ENCODE peak calls at places on chromosomes 12 and 14, in five cellular contexts. P, J, E, Q and W are unnamed samples.

GRCh38 chr14:20343092-20343854 is at the start of gene PARP2:
- DNase-seq in E (peak), J (peak), Q (peak), P (peak), W (peak)

GRCh38 chr12:111437816-111438454 is 32.2 kb downstream of the SH2B3 start:
- DNase-seq in E (no peak), J (no peak), P (no peak), Q (no peak), W (no peak)

GRCh38 chr14:36515105-36515593 is 4.9 kb downstream of the NKX2-1 start:
- DNase-seq in E (peak), J (no peak), P (no peak), Q (no peak), W (no peak)

GRCh38 chr12:89733579-89734201 is 25.1 kb upstream of the ATP2B1 start:
- DNase-seq in P (no peak), E (no peak), J (no peak), Q (no peak), W (no peak)

GRCh38 chr14:61531741-61532505 is 163.4 kb upstream of the HIF1A start:
- DNase-seq in E (no peak), J (no peak), P (no peak), Q (no peak), W (no peak)

GRCh38 chr14:75604979-75605825 is 26.8 kb downstream of the FLVCR2 start:
- DNase-seq in P (peak), E (no peak), Q (no peak), J (no peak), W (no peak)

GRCh38 chr14:90535556-90535930 is 138.7 kb downstream of the CALM1 start:
- DNase-seq in E (no peak), J (no peak), Q (no peak), P (no peak), W (no peak)

GRCh38 chr14:75298187-75298985 is 19.8 kb downstream of the FOS start:
- DNase-seq in J (no peak), E (no peak), Q (no peak), P (peak), W (no peak)

GRCh38 chr12:98229539-98229921 is 285.9 kb upstream of the TMPO start:
- DNase-seq in E (no peak), Q (no peak), P (no peak), J (no peak), W (no peak)

GRCh38 chr12:3200032-3200617 is 122.9 kb downstream of the TSPAN9 start:
- DNase-seq in J (no peak), Q (no peak), P (no peak), E (peak), W (no peak)

GRCh38 chr12:109783965-109784244 is 49.3 kb downstream of the TRPV4 start:
- DNase-seq in P (no peak), J (no peak), E (no peak), Q (no peak), W (no peak)

GRCh38 chr12:110312581-110313360 is 31.7 kb downstream of the ATP2A2 start:
- DNase-seq in J (no peak), P (no peak), E (no peak), Q (no peak), W (no peak)

GRCh38 chr12:10409387-10409786 is at the start of gene KLRC4:
- DNase-seq in E (no peak), Q (no peak), J (no peak), P (no peak), W (peak)

GRCh38 chr12:11840350-11840749 is 190.9 kb downstream of the ETV6 start:
- DNase-seq in Q (no peak), J (no peak), P (no peak), E (no peak), W (no peak)

GRCh38 chr12:51915003-51915625 is 7.8 kb downstream of the ACVRL1 start:
- DNase-seq in E (peak), Q (no peak), P (peak), J (no peak), W (no peak)

GRCh38 chr12:109255377-109255776 is 53.7 kb downstream of the FOXN4 start:
- DNase-seq in J (peak), P (peak), Q (no peak), E (no peak), W (no peak)

GRCh38 chr12:124837958-124838803 is 25.5 kb downstream of the SCARB1 start:
- DNase-seq in Q (no peak), P (no peak), E (peak), J (peak), W (peak)

GRCh38 chr12:26723379-26724308 is 109.3 kb downstream of the ITPR2 start:
- DNase-seq in E (no peak), Q (no peak), P (no peak), J (no peak), W (no peak)

GRCh38 chr14:68364823-68365222 is 428.0 kb downstream of the ZFP36L1 start:
- DNase-seq in J (no peak), P (no peak), E (no peak), Q (no peak), W (no peak)

GRCh38 chr14:74579447-74580274 is 32.4 kb downstream of the LTBP2 start:
- DNase-seq in Q (no peak), J (peak), P (no peak), E (no peak), W (peak)

GRCh38 chr14:68598621-68599447 is 194.0 kb downstream of the ZFP36L1 start:
- DNase-seq in P (no peak), Q (no peak), J (peak), E (no peak), W (peak)

GRCh38 chr12:65280306-65280705 is 1.8 kb downstream of the MSRB3 start:
- DNase-seq in J (no peak), P (no peak), Q (no peak), E (no peak), W (no peak)

GRCh38 chr12:31517994-31518393 is 72.9 kb downstream of the DENND5B start:
- DNase-seq in Q (no peak), P (no peak), J (no peak), E (no peak), W (no peak)

GRCh38 chr14:41385787-41386186 is 220.9 kb upstream of the LRFN5 start:
- DNase-seq in E (no peak), J (no peak), P (no peak), Q (no peak), W (no peak)

GRCh38 chr12:71124833-71125460 is 32.9 kb downstream of the TSPAN8 start:
- DNase-seq in J (peak), Q (no peak), E (no peak), P (no peak), W (no peak)

GRCh38 chr12:44015333-44015941 is 179.6 kb downstream of the TMEM117 start:
- DNase-seq in Q (peak), J (peak), E (peak), P (peak), W (peak)

GRCh38 chr12:2264622-2265306 is 212.0 kb downstream of the CACNA1C start:
- DNase-seq in E (no peak), Q (no peak), P (no peak), J (no peak), W (no peak)

GRCh38 chr12:100365411-100365810 is 8.5 kb downstream of the SLC17A8 start:
- DNase-seq in P (no peak), E (no peak), Q (no peak), J (no peak), W (no peak)

GRCh38 chr14:79580414-79580813 is 630.9 kb downstream of the DIO2 start:
- DNase-seq in P (no peak), Q (no peak), E (no peak), J (no peak), W (no peak)

GRCh38 chr14:79583738-79584405 is 627.4 kb downstream of the DIO2 start:
- DNase-seq in E (no peak), J (no peak), Q (no peak), P (no peak), W (no peak)

GRCh38 chr14:79581912-79582576 is 629.3 kb downstream of the DIO2 start:
- DNase-seq in P (no peak), J (no peak), E (no peak), Q (no peak), W (no peak)

GRCh38 chr14:79578470-79578869 is 632.8 kb downstream of the DIO2 start:
- DNase-seq in J (no peak), E (no peak), Q (no peak), P (no peak), W (no peak)

GRCh38 chr14:79580908-79581307 is 630.4 kb downstream of the DIO2 start:
- DNase-seq in J (no peak), Q (no peak), E (no peak), P (no peak), W (no peak)
- TF ChIP-seq ZBTB33 in J (no peak), Q (no peak), E (no peak), P (no peak), W (no peak)

DNA sequence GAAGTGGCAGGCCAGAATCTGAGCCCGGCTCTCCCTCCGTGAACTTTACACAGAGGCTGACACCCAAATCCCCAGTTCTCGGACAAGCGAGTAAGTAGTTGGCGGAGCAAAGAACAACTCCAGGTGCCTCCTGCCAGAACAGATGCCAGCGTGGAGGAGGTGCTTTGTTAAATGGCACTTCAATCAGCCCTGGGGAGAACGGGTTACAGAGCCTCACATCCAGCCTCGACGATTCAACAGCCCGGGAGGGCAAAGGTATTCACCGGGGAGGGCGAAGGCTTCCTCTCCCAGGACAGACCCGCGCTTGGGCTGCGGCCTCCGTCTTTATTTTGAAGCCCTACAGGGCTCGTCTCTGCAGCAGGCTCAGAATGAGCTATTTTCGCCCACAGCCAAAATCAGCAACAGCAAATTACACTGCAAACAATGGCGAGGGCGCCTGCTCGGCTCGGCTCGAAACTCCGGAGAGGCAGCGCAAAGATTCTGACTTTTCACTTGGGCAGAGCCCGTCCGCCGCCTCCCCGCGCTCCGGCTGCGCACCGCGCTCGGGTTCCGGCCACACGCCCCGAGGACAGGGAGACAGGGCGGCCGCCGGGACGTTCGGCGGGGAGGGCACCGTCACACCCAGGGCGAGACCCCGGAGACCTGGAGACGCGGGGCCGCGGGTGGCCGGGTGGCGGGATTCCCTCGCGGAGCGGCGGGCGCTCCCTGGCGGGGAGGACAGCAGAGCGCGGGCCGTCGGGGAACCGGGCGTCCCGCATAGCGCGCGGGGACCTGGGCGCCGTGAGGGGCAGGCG is 811 bp downstream of the TMCC3 start:
- DNase-seq in Q (no peak), E (peak), J (no peak), P (no peak), W (no peak)
- H2AFZ ChIP-seq in Q (peak), E (no peak), J (no peak), P (no peak), W (peak)

DNA sequence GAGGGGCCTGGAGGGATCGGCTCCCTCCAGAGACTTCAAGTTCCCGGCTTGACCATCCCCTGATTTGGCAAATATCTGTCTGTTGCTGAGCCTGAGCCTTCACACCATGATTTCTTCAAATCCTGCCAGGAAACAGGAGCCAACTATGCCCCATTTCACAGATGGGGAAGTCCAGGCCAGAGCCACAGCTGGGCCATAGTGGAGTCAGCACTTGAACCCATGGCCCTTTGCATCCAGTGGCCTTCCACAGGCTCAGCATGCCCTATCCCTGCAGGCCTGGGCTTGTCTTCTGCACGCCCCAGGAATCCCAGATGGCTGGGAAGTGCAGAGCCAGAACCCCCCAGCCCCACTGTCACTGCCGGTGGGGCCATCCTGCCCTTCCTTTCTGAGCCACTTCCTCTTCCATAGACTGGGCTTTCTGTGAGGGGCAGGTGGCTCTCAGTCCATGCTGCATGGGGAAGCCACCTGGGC is 44.9 kb downstream of the CYP46A1 start:
- DNase-seq in P (no peak), J (no peak), E (no peak), Q (no peak), W (no peak)
- TF ChIP-seq ZBTB33 in P (no peak), J (no peak), E (no peak), Q (no peak), W (no peak)

DNA sequence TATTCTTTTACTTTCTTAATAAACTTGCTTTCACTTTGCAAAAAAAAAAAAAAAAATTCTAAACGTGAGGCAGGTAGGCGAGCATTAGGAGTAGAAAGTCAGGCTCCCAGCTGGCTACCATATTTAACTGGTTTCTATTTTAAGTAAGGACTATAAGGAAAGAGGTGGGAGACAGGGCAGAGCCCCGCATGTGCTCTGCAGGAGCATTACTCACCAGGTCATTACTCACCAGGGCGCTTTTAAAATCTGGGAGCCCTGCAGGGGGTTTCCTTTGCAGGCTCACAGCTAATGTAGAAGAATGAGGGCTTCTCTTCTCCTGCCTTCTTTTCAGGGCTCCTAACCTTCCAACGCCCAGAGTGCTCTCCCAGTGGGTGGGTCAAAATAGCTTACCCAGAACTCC is 14.0 kb upstream of the DPF3 start:
- DNase-seq in E (no peak), J (no peak), P (peak), Q (no peak), W (no peak)
- H2AFZ ChIP-seq in E (no peak), J (no peak), P (peak), Q (peak), W (no peak)

DNA sequence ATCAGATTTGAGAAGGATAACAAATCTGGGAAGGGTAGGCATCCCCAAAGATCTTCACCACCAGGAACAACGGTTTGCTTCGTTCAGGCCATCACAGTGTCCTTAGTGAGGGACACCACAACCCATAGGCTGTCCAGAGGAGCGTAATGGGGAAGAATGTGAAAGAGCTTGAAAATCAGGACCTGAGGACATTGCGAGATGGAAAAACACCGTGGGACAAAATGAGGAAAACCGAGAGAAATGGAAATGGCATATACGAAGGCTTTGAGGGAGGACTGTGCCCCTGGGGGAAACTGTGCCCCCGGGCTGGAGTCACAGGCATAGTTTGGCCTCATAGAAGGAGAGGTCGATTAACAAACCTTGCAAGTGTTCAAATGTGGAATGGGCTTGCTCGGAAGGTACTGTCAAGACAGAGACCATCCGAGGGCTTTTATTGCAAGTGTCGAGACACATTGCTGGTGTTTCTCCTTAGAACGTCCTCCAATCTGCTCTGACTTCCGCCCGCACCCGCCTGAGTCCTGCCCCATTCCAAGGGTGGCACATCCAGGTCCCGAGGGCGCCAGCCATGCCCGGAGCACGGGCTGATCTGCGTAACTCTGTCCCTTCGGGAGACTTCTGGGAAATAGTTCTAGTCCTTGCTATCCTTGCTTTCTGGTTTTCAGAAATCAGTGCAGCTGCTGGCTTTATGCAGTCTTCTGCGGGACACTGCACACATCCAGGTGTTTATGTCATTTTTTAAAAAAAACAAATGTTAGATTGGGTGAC is 885 bp upstream of the PALS1 start:
- DNase-seq in P (no peak), J (peak), Q (no peak), E (peak), W (no peak)
- TF ChIP-seq ZBTB33 in P (no peak), J (no peak), Q (no peak), E (no peak), W (no peak)

DNA sequence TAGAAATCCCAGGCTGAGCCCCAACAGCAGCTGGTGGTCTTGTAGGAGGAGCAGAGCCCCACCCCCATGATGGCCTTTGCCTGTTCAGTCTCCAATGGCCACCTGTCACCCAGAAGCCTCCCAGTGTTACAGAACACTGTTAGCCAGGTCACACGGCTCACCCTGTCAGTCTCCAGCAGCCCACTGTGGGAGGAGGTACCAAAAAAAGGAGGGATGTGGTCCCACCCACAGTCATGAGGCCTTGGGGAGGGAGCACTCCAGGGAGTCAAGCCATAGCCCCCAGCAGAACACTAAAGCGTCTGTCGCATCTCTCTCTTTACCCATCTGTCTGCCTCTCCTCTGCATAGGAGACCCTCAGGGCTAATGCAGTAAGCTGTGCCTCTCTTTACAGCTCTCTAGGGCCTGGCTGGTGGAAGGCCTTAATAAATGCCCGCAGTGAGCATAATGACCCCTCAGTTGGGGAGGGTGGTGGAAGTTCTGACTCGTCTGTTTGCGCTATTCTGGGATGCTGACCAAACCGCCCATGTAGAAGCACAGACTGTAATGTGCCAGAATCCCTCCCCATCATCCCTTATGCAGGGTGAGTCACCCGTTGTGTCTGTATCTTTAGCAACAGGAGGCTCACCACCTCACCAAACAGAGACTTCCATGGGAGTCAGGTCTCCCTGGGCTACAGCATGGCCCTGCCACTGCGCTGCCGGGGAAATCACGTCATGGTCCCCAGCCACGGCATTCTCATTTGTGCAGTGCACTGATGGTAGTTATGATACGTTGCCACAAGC is 14.6 kb downstream of the C14orf132 start:
- DNase-seq in P (no peak), Q (no peak), E (peak), J (no peak), W (no peak)
- H2AFZ ChIP-seq in P (no peak), Q (no peak), E (no peak), J (no peak), W (no peak)

DNA sequence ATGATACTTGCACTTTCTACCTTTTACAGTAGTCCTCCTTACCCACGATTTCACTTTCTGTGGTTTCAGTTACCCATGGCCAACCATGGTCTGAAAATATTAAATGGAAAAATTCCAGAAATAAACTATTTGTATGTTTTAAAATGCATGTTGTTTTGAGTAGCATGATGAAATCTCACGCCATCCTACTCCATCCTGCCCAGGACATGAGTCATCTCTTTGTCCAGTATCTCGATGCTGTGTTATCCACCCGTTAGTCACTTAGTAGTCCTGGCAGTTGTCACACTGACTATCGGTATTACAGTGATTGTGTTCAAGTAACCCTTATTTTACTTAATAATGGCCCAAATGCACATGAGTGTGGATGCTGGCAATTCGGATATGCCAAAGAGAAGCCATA is 22.4 kb downstream of the SYT1 start:
- DNase-seq in E (no peak), J (peak), Q (no peak), P (no peak), W (peak)
- TF ChIP-seq ZBTB33 in E (no peak), J (no peak), Q (no peak), P (no peak), W (no peak)

GRCh38 chr14:34692898-34693227 is 21.5 kb downstream of the CFL2 start:
- DNase-seq in Q (no peak), E (no peak), P (no peak), J (no peak), W (no peak)
- H2AFZ ChIP-seq in Q (no peak), E (no peak), P (peak), J (peak), W (peak)